ENCODE peak calls at places on chromosomes 13 and 19, in four cellular contexts. Q is K562, M is HepG2, Z is GM12878. E is an unnamed sample.

GRCh38 chr19:10420444-10421239 is at the start of gene PDE4A:
- DNase-seq in Q (peak), M (no peak), Z (no peak), E (no peak)

GRCh38 chr19:38848299-38849146 is 1.3 kb downstream of the HNRNPL start:
- DNase-seq in Q (no peak), M (no peak), Z (no peak), E (no peak)

GRCh38 chr19:33447336-33448158 is 74.0 kb downstream of the CEBPG start:
- DNase-seq in Q (no peak), M (no peak), Z (no peak), E (no peak)

GRCh38 chr19:48738557-48739399 is 1.6 kb downstream of the RASIP1 start:
- DNase-seq in Q (peak), M (peak), Z (peak), E (peak)

GRCh38 chr13:31930901-31931522 is 100.6 kb upstream of the FRY start:
- DNase-seq in Q (no peak), M (no peak), Z (peak), E (no peak)

GRCh38 chr19:44890366-44891015 is 563 bp upstream of the TOMM40 start:
- DNase-seq in Q (peak), M (peak), Z (peak), E (peak)

GRCh38 chr13:110225609-110226008 is 81.3 kb downstream of the COL4A1 start:
- DNase-seq in Q (no peak), M (no peak), Z (no peak), E (no peak)

GRCh38 chr19:47762615-47763308 is 15.7 kb upstream of the SELENOW start:
- DNase-seq in Q (no peak), M (no peak), Z (no peak), E (no peak)

GRCh38 chr13:74575729-74576125 is 441.5 kb upstream of the KLF12 start:
- DNase-seq in Q (peak), M (no peak), Z (no peak), E (peak)

GRCh38 chr19:6540918-6541689 is 10.3 kb downstream of the TNFSF9 start:
- DNase-seq in Q (no peak), M (no peak), Z (no peak), E (no peak)

GRCh38 chr19:31314849-31315620 is 34.2 kb downstream of the TSHZ3 start:
- DNase-seq in Q (no peak), M (no peak), Z (no peak), E (no peak)

GRCh38 chr19:18020212-18021067 is 12.5 kb downstream of the ARRDC2 start:
- DNase-seq in Q (no peak), M (peak), Z (no peak), E (no peak)

GRCh38 chr19:16293133-16294085 is 31.2 kb upstream of the KLF2 start:
- DNase-seq in Q (peak), M (no peak), Z (no peak), E (no peak)

GRCh38 chr19:10290876-10291553 is 1.3 kb downstream of the ICAM5 start:
- DNase-seq in Q (peak), M (peak), Z (no peak), E (peak)

GRCh38 chr19:16541526-16542044 is 652 bp downstream of the CHERP start:
- DNase-seq in Q (peak), M (no peak), Z (no peak), E (no peak)

GRCh38 chr13:29239653-29240525 is 355.6 kb downstream of the SLC7A1 start:
- DNase-seq in Q (no peak), M (no peak), Z (no peak), E (no peak)

GRCh38 chr19:13977803-13978202 is 25.5 kb downstream of the DCAF15 start:
- DNase-seq in Q (no peak), M (no peak), Z (no peak), E (no peak)

GRCh38 chr13:77980592-77980991 is 62.0 kb upstream of the EDNRB start:
- DNase-seq in Q (no peak), M (no peak), Z (no peak), E (no peak)

GRCh38 chr13:75660694-75661093 is 24.6 kb downstream of the LMO7 start:
- DNase-seq in Q (no peak), M (no peak), Z (no peak), E (no peak)

GRCh38 chr19:47075179-47075811 is 26.9 kb upstream of the TMEM160 start:
- DNase-seq in Q (no peak), M (no peak), Z (no peak), E (no peak)

GRCh38 chr19:45150731-45151725 is 9.8 kb downstream of the NKPD1 start:
- DNase-seq in Q (peak), M (no peak), Z (no peak), E (no peak)

GRCh38 chr19:50053119-50053518 is 27.3 kb downstream of the ZNF473 start:
- DNase-seq in Q (no peak), M (no peak), Z (no peak), E (no peak)

GRCh38 chr19:29666634-29667389 is 1.6 kb downstream of the PLEKHF1 start:
- DNase-seq in Q (peak), M (peak), Z (no peak), E (no peak)

GRCh38 chr13:73872397-73872796 is 261.8 kb downstream of the KLF12 start:
- DNase-seq in Q (no peak), M (no peak), Z (no peak), E (no peak)

GRCh38 chr19:20247016-20247683 is 80.1 kb downstream of the ZNF486 start:
- DNase-seq in Q (no peak), M (no peak), Z (no peak), E (no peak)

GRCh38 chr19:40947573-40947972 is 43.5 kb upstream of the CYP2B6 start:
- DNase-seq in Q (no peak), M (no peak), Z (no peak), E (no peak)

GRCh38 chr13:23629566-23630272 is 59.5 kb downstream of the TNFRSF19 start:
- DNase-seq in Q (no peak), M (peak), Z (no peak), E (no peak)

GRCh38 chr19:38649305-38650179 is 2.1 kb downstream of the ACTN4 start:
- DNase-seq in Q (no peak), M (peak), Z (no peak), E (no peak)

GRCh38 chr13:39329182-39329639 is 273.8 kb downstream of the LHFPL6 start:
- DNase-seq in Q (no peak), M (no peak), Z (no peak), E (peak)

GRCh38 chr13:40344270-40345148 is 321.9 kb downstream of the FOXO1 start:
- DNase-seq in Q (no peak), M (peak), Z (peak), E (no peak)

GRCh38 chr13:101140087-101140770 is 276.1 kb downstream of the NALCN start:
- DNase-seq in Q (no peak), M (no peak), Z (no peak), E (no peak)

GRCh38 chr13:29918845-29919244 is 68.4 kb upstream of the UBL3 start:
- DNase-seq in Q (no peak), M (no peak), Z (no peak), E (no peak)

GRCh38 chr19:2500861-2501260 is 24.9 kb downstream of the GADD45B start:
- DNase-seq in Q (no peak), M (no peak), Z (no peak), E (no peak)

GRCh38 chr13:99758465-99759162 is 213.0 kb downstream of the ZIC5 start:
- DNase-seq in Q (no peak), M (no peak), Z (no peak), E (no peak)

GRCh38 chr19:19461306-19461670 is 54.1 kb downstream of the TSSK6 start:
- DNase-seq in Q (no peak), M (no peak), Z (no peak), E (no peak)

GRCh38 chr13:27730191-27730590 is 62.1 kb upstream of the GSX1 start:
- DNase-seq in Q (no peak), M (no peak), Z (no peak), E (no peak)

DNA sequence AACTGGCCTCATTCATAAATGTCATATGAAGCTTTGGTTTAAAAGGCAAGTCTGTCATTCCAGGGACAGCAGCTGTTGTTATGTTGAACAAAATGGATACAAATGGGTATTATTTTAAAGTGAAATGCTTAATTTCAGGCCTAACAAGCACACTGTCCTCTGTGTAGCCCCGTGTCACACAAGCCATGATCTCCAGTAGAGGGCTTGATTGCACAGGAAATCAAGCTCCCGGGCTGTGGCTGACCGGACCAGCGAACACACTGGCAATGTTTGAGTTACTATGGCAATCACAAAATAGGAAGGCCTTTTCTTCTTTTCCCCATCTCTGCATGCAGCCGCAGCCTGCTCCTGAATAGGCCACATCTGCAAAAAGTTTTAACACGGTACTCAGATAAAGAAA is 64.0 kb upstream of the GSX1 start:
- DNase-seq in Q (no peak), M (no peak), Z (no peak), E (no peak)
- TF ChIP-seq FOXM1 in Q (no peak), M (no peak), Z (no peak), E (no peak)

DNA sequence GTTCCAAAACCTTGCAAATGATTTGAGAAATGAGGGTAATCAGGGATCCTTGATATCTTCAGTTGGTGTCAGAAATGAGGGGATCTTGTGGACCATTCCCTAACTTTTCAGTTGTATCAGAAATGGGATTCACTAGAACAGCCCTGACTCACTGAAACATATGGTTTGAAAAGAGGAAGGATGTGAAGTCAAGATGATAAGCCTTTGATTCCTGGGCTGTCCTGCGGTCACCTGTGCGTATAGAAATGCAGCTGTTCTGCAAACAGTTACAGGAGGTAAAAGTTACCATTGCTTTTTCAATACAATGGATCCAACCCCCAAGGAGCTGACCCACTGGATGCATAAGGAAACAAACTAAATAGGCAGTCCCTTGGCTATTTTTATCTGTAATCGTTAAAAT is 7.3 kb downstream of the SIGLECL1 start:
- DNase-seq in Q (no peak), M (no peak), Z (no peak), E (no peak)
- TF ChIP-seq TARDBP in Q (no peak), M (no peak), Z (no peak), E (no peak)

GRCh38 chr19:4376245-4376990 is 23.9 kb downstream of the SH3GL1 start:
- DNase-seq in Q (peak), M (no peak), Z (no peak), E (no peak)
- TF ChIP-seq FOXM1 in Q (no peak), M (no peak), Z (no peak), E (no peak)

GRCh38 chr19:58157045-58157728 is 6.6 kb upstream of the ZNF329 start:
- DNase-seq in Q (peak), M (no peak), Z (no peak), E (no peak)

GRCh38 chr19:58150328-58150921 is at the start of gene ZNF329:
- DNase-seq in Q (peak), M (peak), Z (peak), E (peak)

GRCh38 chr19:58153386-58153785 is 2.8 kb upstream of the ZNF329 start:
- DNase-seq in Q (no peak), M (no peak), Z (no peak), E (no peak)

GRCh38 chr19:58154679-58155648 is 4.4 kb upstream of the ZNF329 start:
- DNase-seq in Q (peak), M (peak), Z (peak), E (peak)

DNA sequence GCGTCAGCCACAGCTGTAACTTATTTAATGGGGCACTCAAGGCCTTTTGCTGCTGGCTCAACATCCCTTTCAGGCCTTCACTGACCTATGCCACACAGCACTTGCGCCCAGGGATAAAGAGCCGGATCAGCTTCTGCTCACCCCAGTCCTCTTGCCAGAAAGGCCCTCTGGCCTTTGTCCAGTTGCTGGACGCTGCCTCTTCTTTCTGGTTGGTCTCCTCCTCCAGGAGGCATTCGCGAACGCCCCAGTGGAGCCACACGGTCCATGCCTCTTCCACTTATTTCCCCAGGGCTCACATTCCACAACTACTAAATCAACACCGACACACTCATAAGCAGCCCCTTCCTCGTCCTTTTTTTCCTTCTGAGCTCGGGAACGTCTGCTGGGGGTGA is 3.7 kb upstream of the ZNF329 start:
- DNase-seq in Q (no peak), M (peak), Z (no peak), E (no peak)
- TF ChIP-seq TARDBP in Q (no peak), M (no peak), Z (no peak), E (no peak)

GRCh38 chr19:7778081-7778480 is 15.0 kb downstream of the CLEC4M start:
- DNase-seq in Q (no peak), M (no peak), Z (no peak), E (no peak)

GRCh38 chr19:7775761-7776160 is 12.7 kb downstream of the CLEC4M start:
- DNase-seq in Q (no peak), M (no peak), Z (no peak), E (no peak)

GRCh38 chr19:7781157-7781556 is 18.1 kb downstream of the CLEC4M start:
- DNase-seq in Q (no peak), M (no peak), Z (no peak), E (no peak)

GRCh38 chr19:7783991-7784421 is 21.0 kb downstream of the CLEC4M start:
- DNase-seq in Q (no peak), M (peak), Z (no peak), E (no peak)

DNA sequence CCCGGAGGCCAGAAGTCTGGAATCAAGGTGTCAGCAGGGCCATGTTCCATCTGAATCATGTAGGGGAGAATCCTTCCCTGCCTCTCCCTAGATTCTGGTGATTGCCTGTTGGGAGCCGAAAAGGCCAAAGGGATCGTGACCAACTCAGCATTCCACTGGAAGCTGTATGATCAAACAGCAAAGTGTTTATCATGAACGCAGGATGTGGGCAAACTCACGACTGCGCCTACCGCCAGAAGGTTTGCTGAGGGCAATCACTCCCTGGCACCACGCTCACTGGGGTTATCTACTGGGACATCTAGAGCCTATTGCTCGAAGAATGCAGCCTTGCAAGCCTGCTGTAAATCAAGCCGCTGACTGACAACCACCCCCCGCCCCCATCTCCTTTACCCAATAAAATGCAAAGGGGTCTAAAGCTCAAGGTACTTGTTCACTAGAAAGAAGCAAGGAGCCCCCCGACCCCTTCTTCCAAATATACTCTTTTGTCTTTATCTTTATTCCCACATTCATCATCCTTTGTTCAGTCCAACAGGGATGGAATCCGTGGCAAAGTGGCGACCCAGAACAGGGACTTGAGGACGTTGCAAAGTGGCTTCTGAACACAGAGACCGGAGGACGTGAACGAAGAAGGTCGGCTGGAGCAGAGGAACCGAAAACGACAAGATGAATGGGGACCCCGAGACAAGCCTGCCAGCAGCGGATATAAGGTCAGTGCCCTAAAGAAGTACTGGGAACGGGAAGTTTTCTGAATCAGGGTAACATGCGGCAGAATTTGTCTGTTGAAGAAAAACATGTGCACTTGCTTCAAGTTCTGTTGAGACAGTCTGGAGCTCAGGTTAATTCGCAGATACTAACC is 16.8 kb downstream of the CLEC4M start:
- DNase-seq in Q (no peak), M (no peak), Z (no peak), E (no peak)
- TF ChIP-seq FOXM1 in Q (no peak), M (no peak), Z (no peak), E (no peak)

E was measured in HEK293T.